ENCODE peak calls at places on chromosomes 11 and 22, in nine cellular contexts. K is head of caudate nucleus; S is effector memory CD4-positive, alpha-beta T cell; W is Right ventricle myocardium superior; Z is activated CD4-positive, alpha-beta memory T cell treated with anti-CD3 and anti-CD28 coated beads, Interleukin-2, amount 10 ng/mL, durations not matched to agents 7 days and 5 days; E is stomach; F is thoracic aorta; H is activated CD4-positive, alpha-beta T cell treated with anti-CD3 and anti-CD28 coated beads, Interleukin-2, amount 10 ng/mL, durations not matched to agents 7 days and 5 days; X is GM23338. L is an unnamed sample.

GRCh38 chr22:26679003-26679629 is 21.7 kb downstream of the MIAT start:
- DNase-seq in W (peak; percentile 80), K (peak; percentile 77), Z (peak; percentile 80), E (peak; percentile 78), S (peak; percentile 36), H (peak; percentile 76), F (peak; percentile 29), X (peak; percentile 90), L (peak; percentile 67)

GRCh38 chr11:132062541-132062940 is 692.1 kb downstream of the NTM start:
- DNase-seq in X (no peak), W (no peak), F (no peak), K (no peak), E (no peak), S (no peak), H (no peak), Z (no peak), L (no peak)

GRCh38 chr22:20176421-20177060 is 25.7 kb upstream of the CCDC188 start:
- DNase-seq in W (no peak), X (no peak), S (no peak), E (no peak), H (no peak), F (no peak), K (no peak), Z (no peak), L (no peak)

GRCh38 chr11:34633990-34634725 is 13.3 kb downstream of the EHF start:
- DNase-seq in X (no peak), W (no peak), H (peak; percentile 26), E (no peak), F (no peak), K (no peak), S (no peak), Z (no peak), L (no peak)

GRCh38 chr22:28474248-28474647 is 205.4 kb downstream of the TTC28 start:
- DNase-seq in W (no peak), S (no peak), H (no peak), F (no peak), K (no peak), X (no peak), E (no peak), Z (no peak), L (no peak)

GRCh38 chr11:34044664-34045485 is 6.7 kb upstream of the CAPRIN1 start:
- DNase-seq in F (no peak), X (peak; percentile 77), S (no peak), E (no peak), W (no peak), K (no peak), H (no peak), Z (peak; percentile 18), L (no peak)

GRCh38 chr11:66891849-66892660 is 35.2 kb downstream of the LRFN4 start:
- DNase-seq in Z (peak; percentile 70), S (no peak), W (no peak), X (peak; percentile 40), H (peak; percentile 35), F (peak; percentile 31), E (peak; percentile 70), K (peak; percentile 41), L (no peak)

GRCh38 chr22:43151251-43152000 is at the start of gene TSPO:
- DNase-seq in W (peak; percentile 91), Z (peak; percentile 74), E (peak; percentile 86), S (peak; percentile 56), X (peak; percentile 57), K (peak; percentile 83), F (peak; percentile 43), H (peak; percentile 55), L (peak; percentile 39)

GRCh38 chr22:44746836-44747519 is 5.4 kb upstream of the ARHGAP8 start:
- DNase-seq in X (peak; percentile 53), F (no peak), K (no peak), H (no peak), W (no peak), Z (no peak), E (peak; percentile 47), S (no peak), L (no peak)

GRCh38 chr11:1401656-1402221 is 12.0 kb downstream of the BRSK2 start:
- DNase-seq in S (no peak), F (no peak), X (peak; percentile 87), Z (peak; percentile 54), K (peak; percentile 76), H (peak; percentile 65), E (peak; percentile 66), W (peak; percentile 75), L (peak; percentile 39)

GRCh38 chr22:31968022-31968421 is 23.7 kb downstream of the YWHAH start:
- DNase-seq in H (no peak), E (no peak), X (no peak), S (no peak), Z (no peak), F (no peak), K (no peak), W (no peak), L (no peak)

GRCh38 chr11:41431784-41432183 is 27.7 kb downstream of the LRRC4C start:
- DNase-seq in E (no peak), K (no peak), S (no peak), X (peak; percentile 80), F (no peak), H (no peak), Z (no peak), W (no peak), L (no peak)

GRCh38 chr22:30386960-30387848 is at the start of gene RNF215:
- DNase-seq in S (peak; percentile 71), H (peak; percentile 75), Z (peak; percentile 82), X (peak; percentile 97), K (peak; percentile 89), F (no peak), E (peak; percentile 87), W (peak; percentile 90), L (peak; percentile 77)

GRCh38 chr22:25942989-25943411 is 201.0 kb downstream of the MYO18B start:
- DNase-seq in S (no peak), W (peak; percentile 69), Z (no peak), E (no peak), X (no peak), F (no peak), K (peak; percentile 51), H (no peak), L (no peak)